ENCODE peak calls at places on chromosome 9, in seven cellular contexts. R is T-helper 2 cell; O is iris pigment epithelial cell; K is iPS DF 6.9; F is stimulated activated CD4-positive, alpha-beta T cell treated with anti-CD3 and anti-CD28 coated beads, Interleukin-12 subunit alpha, Interleukin-12 subunit beta, amount 100 ng/mL, for 24 hours; N is NCI-H446 treated with DMSO at 0.1 percent for 48 hours; G is skeletal muscle cell. W is an unnamed sample.

GRCh38 chr9:7238244-7238637 is 480.5 kb downstream of the KDM4C start:
- DNase-seq in G (no peak), N (no peak), O (no peak), R (no peak), K (no peak), F (no peak), W (no peak)

GRCh38 chr9:93096811-93097382 is 880 bp downstream of the CARD19 start:
- DNase-seq in F (no peak), N (no peak), O (no peak), K (no peak), G (no peak), R (no peak), W (no peak)

GRCh38 chr9:1018121-1018520 is 32.0 kb upstream of the DMRT2 start:
- DNase-seq in F (peak; percentile 12), K (no peak), N (no peak), G (no peak), R (no peak), O (peak; percentile 13), W (no peak)

GRCh38 chr9:116207371-116208111 is 54.0 kb downstream of the PAPPA start:
- DNase-seq in G (no peak), K (no peak), R (no peak), N (no peak), F (no peak), O (no peak), W (no peak)

GRCh38 chr9:95783426-95783975 is 92.0 kb upstream of the ERCC6L2 start:
- DNase-seq in N (no peak), O (peak; percentile 75), R (no peak), G (peak; percentile 56), K (no peak), F (no peak), W (no peak)

GRCh38 chr9:128389395-128390149 is 18.4 kb downstream of the URM1 start:
- DNase-seq in F (no peak), N (no peak), K (no peak), R (no peak), G (no peak), O (no peak), W (peak; percentile 34)

GRCh38 chr9:132833451-132834130 is 44.5 kb downstream of the AK8 start:
- DNase-seq in F (no peak), G (no peak), N (no peak), O (no peak), R (no peak), K (no peak), W (no peak)

GRCh38 chr9:68951879-68952659 is 61.8 kb downstream of the PRKACG start:
- DNase-seq in R (no peak), G (no peak), O (no peak), N (no peak), F (no peak), K (no peak), W (no peak)

GRCh38 chr9:136326777-136327312 is 494 bp upstream of the GPSM1 start:
- DNase-seq in R (no peak), F (no peak), O (no peak), K (no peak), G (no peak), N (no peak), W (no peak)

GRCh38 chr9:133955821-133956411 is 36.2 kb downstream of the VAV2 start:
- DNase-seq in R (no peak), G (no peak), O (peak; percentile 65), F (peak; percentile 7), N (no peak), K (peak; percentile 27), W (no peak)

GRCh38 chr9:97984188-97985057 is 1.3 kb downstream of the ANP32B start:
- DNase-seq in K (no peak), R (peak; percentile 54), O (peak; percentile 82), G (peak; percentile 41), N (peak; percentile 40), F (peak; percentile 71), W (peak; percentile 11)

GRCh38 chr9:100028201-100028784 is 70.5 kb downstream of the ERP44 start:
- DNase-seq in O (peak; percentile 79), K (peak; percentile 64), F (peak; percentile 65), R (no peak), G (peak; percentile 19), N (no peak), W (peak; percentile 29)

GRCh38 chr9:120729796-120730195 is 15.5 kb upstream of the MEGF9 start:
- DNase-seq in N (no peak), F (no peak), R (no peak), K (no peak), O (no peak), G (no peak), W (no peak)

GRCh38 chr9:116090030-116090770 is 63.4 kb upstream of the PAPPA start:
- DNase-seq in K (no peak), G (no peak), O (no peak), F (no peak), R (no peak), N (no peak), W (no peak)

GRCh38 chr9:117305454-117305853 is 109.4 kb downstream of the ASTN2 start:
- DNase-seq in R (no peak), F (no peak), K (no peak), N (no peak), O (no peak), G (no peak), W (no peak)

GRCh38 chr9:124357591-124358361 is 57.5 kb downstream of the PSMB7 start:
- DNase-seq in N (no peak), F (no peak), R (no peak), O (no peak), G (no peak), K (no peak), W (no peak)

GRCh38 chr9:7027996-7028395 is 270.2 kb downstream of the KDM4C start:
- DNase-seq in O (no peak), F (no peak), G (no peak), R (no peak), N (no peak), K (no peak), W (no peak)

GRCh38 chr9:134040176-134040565 is 14.9 kb downstream of the BRD3OS start:
- DNase-seq in G (no peak), R (no peak), N (no peak), K (no peak), O (no peak), F (no peak), W (no peak)

GRCh38 chr9:38205279-38205678 is 136.3 kb upstream of the SHB start:
- DNase-seq in K (no peak), G (no peak), R (no peak), N (no peak), F (no peak), O (peak; percentile 22), W (no peak)

GRCh38 chr9:129458155-129458661 is 162.7 kb downstream of the C9orf50 start:
- DNase-seq in G (no peak), R (no peak), F (peak; percentile 20), N (no peak), O (no peak), K (no peak), W (no peak)

GRCh38 chr9:95415158-95415557 is 97.6 kb upstream of the FANCC start:
- DNase-seq in O (peak; percentile 6), N (no peak), K (no peak), F (no peak), G (no peak), R (no peak), W (no peak)

GRCh38 chr9:106481003-106481614 is 381.9 kb upstream of the ZNF462 start:
- DNase-seq in R (no peak), G (no peak), K (no peak), F (no peak), O (no peak), N (no peak), W (no peak)

GRCh38 chr9:130421802-130422276 is 22.9 kb upstream of the ASS1 start:
- DNase-seq in O (peak; percentile 55), F (no peak), K (no peak), G (peak; percentile 63), R (no peak), N (peak; percentile 91), W (peak; percentile 93)

GRCh38 chr9:133821606-133822438 is 83.7 kb upstream of the SARDH start:
- DNase-seq in N (no peak), R (no peak), O (no peak), K (no peak), G (no peak), F (no peak), W (no peak)

GRCh38 chr9:93669116-93669957 is 93.0 kb downstream of the PHF2 start:
- DNase-seq in N (no peak), G (no peak), O (no peak), R (peak; percentile 1), K (no peak), F (no peak), W (no peak)

GRCh38 chr9:35426627-35427026 is 63.3 kb upstream of the RUSC2 start:
- DNase-seq in F (no peak), R (no peak), G (no peak), O (no peak), K (no peak), N (no peak), W (no peak)

GRCh38 chr9:100208673-100209072 is 109.6 kb downstream of the INVS start:
- DNase-seq in R (no peak), O (no peak), N (no peak), F (no peak), K (no peak), G (no peak), W (no peak)

GRCh38 chr9:128148509-128149000 is 698 bp upstream of the LCN2 start:
- DNase-seq in N (no peak), R (no peak), G (no peak), K (no peak), O (no peak), F (no peak), W (no peak)

GRCh38 chr9:137191245-137191644 is 2.8 kb downstream of the SSNA1 start:
- DNase-seq in N (no peak), O (no peak), G (no peak), R (no peak), K (no peak), F (no peak), W (no peak)

GRCh38 chr9:110502842-110503241 is 76.7 kb downstream of the SVEP1 start:
- DNase-seq in F (no peak), G (no peak), O (peak; percentile 62), N (no peak), K (no peak), R (no peak), W (no peak)

W was measured in DMS 273 treated with DMSO at 0.1 percent for 48 hours.